ENCODE peak calls at places on chromosomes 11 and 22, in eight cellular contexts. One of them, this sample, is unnamed. For H3K36me3 and H3K27me3, the result is how much of the 10 kb centered on the place peaks cover.

GRCh38 chr11:65821107-65821506 is 12.7 kb upstream of the SNX32 start:
- DNase-seq in gastrocnemius medialis: no peak
- DNase-seq in GM23338: no peak
- DNase-seq in upper lobe of right lung: no peak
- DNase-seq in aorta: no peak
- DNase-seq in Peyer's patch: no peak
- DNase-seq in MM.1S: no peak
- DNase-seq in mesendoderm: no peak
- DNase-seq in this sample: no peak

GRCh38 chr11:55503449-55503848 is 50.8 kb upstream of the OR4C15 start:
- DNase-seq in gastrocnemius medialis: no peak
- DNase-seq in GM23338: peak
- DNase-seq in upper lobe of right lung: no peak
- DNase-seq in aorta: no peak
- DNase-seq in Peyer's patch: no peak
- DNase-seq in MM.1S: no peak
- DNase-seq in mesendoderm: no peak
- DNase-seq in this sample: no peak

GRCh38 chr11:9028591-9028990 is 24.8 kb upstream of the NRIP3 start:
- DNase-seq in gastrocnemius medialis: no peak
- DNase-seq in GM23338: no peak
- DNase-seq in upper lobe of right lung: no peak
- DNase-seq in aorta: no peak
- DNase-seq in Peyer's patch: no peak
- DNase-seq in MM.1S: no peak
- DNase-seq in mesendoderm: no peak
- DNase-seq in this sample: no peak

GRCh38 chr22:31148516-31148915 is 8.2 kb upstream of the PLA2G3 start:
- DNase-seq in gastrocnemius medialis: no peak
- DNase-seq in GM23338: no peak
- DNase-seq in upper lobe of right lung: peak
- DNase-seq in aorta: peak
- DNase-seq in Peyer's patch: no peak
- DNase-seq in MM.1S: no peak
- DNase-seq in mesendoderm: no peak
- DNase-seq in this sample: no peak

GRCh38 chr11:12802418-12803085 is 128.3 kb downstream of the TEAD1 start:
- DNase-seq in gastrocnemius medialis: no peak
- DNase-seq in GM23338: peak
- DNase-seq in upper lobe of right lung: peak
- DNase-seq in aorta: no peak
- DNase-seq in Peyer's patch: no peak
- DNase-seq in MM.1S: no peak
- DNase-seq in mesendoderm: peak
- DNase-seq in this sample: no peak

GRCh38 chr22:38681784-38682335 is at the start of gene TOMM22:
- DNase-seq in gastrocnemius medialis: peak
- DNase-seq in GM23338: peak
- DNase-seq in upper lobe of right lung: peak
- DNase-seq in aorta: peak
- DNase-seq in Peyer's patch: peak
- DNase-seq in MM.1S: peak
- DNase-seq in mesendoderm: peak
- DNase-seq in this sample: peak

GRCh38 chr11:18633256-18634139 is 644 bp downstream of the SPTY2D1 start:
- DNase-seq in gastrocnemius medialis: no peak
- DNase-seq in GM23338: peak
- DNase-seq in upper lobe of right lung: no peak
- DNase-seq in aorta: no peak
- DNase-seq in Peyer's patch: no peak
- DNase-seq in MM.1S: peak
- DNase-seq in mesendoderm: peak
- DNase-seq in this sample: no peak

GRCh38 chr11:94185387-94186084 is 56.9 kb downstream of the PANX1 start:
- DNase-seq in gastrocnemius medialis: no peak
- DNase-seq in GM23338: no peak
- DNase-seq in upper lobe of right lung: no peak
- DNase-seq in aorta: no peak
- DNase-seq in Peyer's patch: no peak
- DNase-seq in MM.1S: no peak
- DNase-seq in mesendoderm: no peak
- DNase-seq in this sample: no peak

GRCh38 chr22:24428751-24429410 is 1.5 kb downstream of the ADORA2A start:
- DNase-seq in gastrocnemius medialis: no peak
- DNase-seq in GM23338: no peak
- DNase-seq in upper lobe of right lung: no peak
- DNase-seq in aorta: peak
- DNase-seq in Peyer's patch: no peak
- DNase-seq in MM.1S: peak
- DNase-seq in mesendoderm: no peak
- DNase-seq in this sample: no peak

GRCh38 chr22:43642807-43643206 is 169.3 kb downstream of the EFCAB6 start:
- DNase-seq in gastrocnemius medialis: no peak
- DNase-seq in GM23338: no peak
- DNase-seq in upper lobe of right lung: no peak
- DNase-seq in aorta: no peak
- DNase-seq in Peyer's patch: no peak
- DNase-seq in MM.1S: no peak
- DNase-seq in mesendoderm: no peak
- DNase-seq in this sample: no peak

GRCh38 chr11:32312865-32313403 is 122.4 kb downstream of the WT1 start:
- DNase-seq in gastrocnemius medialis: no peak
- DNase-seq in GM23338: peak
- DNase-seq in upper lobe of right lung: no peak
- DNase-seq in aorta: no peak
- DNase-seq in Peyer's patch: no peak
- DNase-seq in MM.1S: peak
- DNase-seq in mesendoderm: peak
- DNase-seq in this sample: peak

GRCh38 chr11:116162541-116163230 is 610.1 kb downstream of the BUD13 start:
- DNase-seq in gastrocnemius medialis: no peak
- DNase-seq in GM23338: peak
- DNase-seq in upper lobe of right lung: no peak
- DNase-seq in aorta: no peak
- DNase-seq in Peyer's patch: no peak
- DNase-seq in MM.1S: no peak
- DNase-seq in mesendoderm: peak
- DNase-seq in this sample: peak

GRCh38 chr11:69430566-69430965 is 50.9 kb upstream of the LINC01488 start:
- DNase-seq in gastrocnemius medialis: no peak
- DNase-seq in GM23338: no peak
- DNase-seq in upper lobe of right lung: no peak
- DNase-seq in aorta: no peak
- DNase-seq in Peyer's patch: no peak
- DNase-seq in MM.1S: no peak
- DNase-seq in mesendoderm: no peak
- DNase-seq in this sample: no peak

GRCh38 chr11:71451596-71452353 is 1.2 kb upstream of the NADSYN1 start:
- DNase-seq in gastrocnemius medialis: no peak
- DNase-seq in GM23338: peak
- DNase-seq in upper lobe of right lung: no peak
- DNase-seq in aorta: peak
- DNase-seq in Peyer's patch: no peak
- DNase-seq in MM.1S: no peak
- DNase-seq in mesendoderm: peak
- DNase-seq in this sample: peak

GRCh38 chr22:35542157-35542971 is 1.7 kb downstream of the RASD2 start:
- DNase-seq in gastrocnemius medialis: no peak
- DNase-seq in GM23338: no peak
- DNase-seq in upper lobe of right lung: no peak
- DNase-seq in aorta: no peak
- DNase-seq in Peyer's patch: no peak
- DNase-seq in MM.1S: no peak
- DNase-seq in mesendoderm: no peak
- DNase-seq in this sample: no peak
- H3K4me3 ChIP-seq in gastrocnemius medialis: peak
- H3K4me3 ChIP-seq in GM23338: no peak
- H3K4me3 ChIP-seq in upper lobe of right lung: peak
- H3K4me3 ChIP-seq in aorta: no peak
- H3K4me3 ChIP-seq in Peyer's patch: peak
- H3K4me3 ChIP-seq in MM.1S: no peak
- H3K4me3 ChIP-seq in mesendoderm: no peak
- H3K4me3 ChIP-seq in this sample: no peak

DNA sequence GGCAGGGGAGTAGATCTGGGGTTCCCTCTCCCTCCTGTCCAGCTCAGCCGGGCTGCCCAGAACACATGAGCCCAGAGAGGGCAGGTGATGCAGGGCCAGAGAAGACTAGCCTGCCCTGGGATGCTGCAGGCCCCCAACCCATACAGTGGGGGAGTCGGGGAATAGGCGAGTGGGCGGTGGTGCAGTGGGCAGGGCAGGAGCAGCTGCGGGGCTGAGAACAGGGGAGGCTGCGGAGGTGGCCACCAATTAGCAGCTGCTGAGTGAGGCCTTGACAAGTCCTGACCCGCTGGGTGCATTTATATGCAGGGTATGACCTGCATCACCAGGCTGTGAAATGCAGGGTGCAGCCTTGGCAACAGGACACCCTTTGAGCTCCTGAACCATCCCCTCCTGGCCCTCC is 43.1 kb downstream of the NFAM1 start:
- DNase-seq in gastrocnemius medialis: no peak
- DNase-seq in GM23338: no peak
- DNase-seq in upper lobe of right lung: no peak
- DNase-seq in aorta: no peak
- DNase-seq in Peyer's patch: no peak
- DNase-seq in MM.1S: no peak
- DNase-seq in mesendoderm: no peak
- DNase-seq in this sample: peak
- H3K36me3 ChIP-seq in gastrocnemius medialis: under half
- H3K36me3 ChIP-seq in GM23338: under half
- H3K36me3 ChIP-seq in upper lobe of right lung: under half
- H3K36me3 ChIP-seq in aorta: under half
- H3K36me3 ChIP-seq in Peyer's patch: under half
- H3K36me3 ChIP-seq in MM.1S: under half
- H3K36me3 ChIP-seq in mesendoderm: under half
- H3K36me3 ChIP-seq in this sample: under half

GRCh38 chr11:120973501-120973900 is 50.4 kb upstream of the TBCEL start:
- DNase-seq in gastrocnemius medialis: no peak
- DNase-seq in GM23338: no peak
- DNase-seq in upper lobe of right lung: no peak
- DNase-seq in aorta: no peak
- DNase-seq in Peyer's patch: no peak
- DNase-seq in MM.1S: no peak
- DNase-seq in mesendoderm: no peak
- DNase-seq in this sample: no peak

GRCh38 chr11:120974980-120975379 is 48.9 kb upstream of the TBCEL start:
- DNase-seq in gastrocnemius medialis: no peak
- DNase-seq in GM23338: no peak
- DNase-seq in upper lobe of right lung: no peak
- DNase-seq in aorta: no peak
- DNase-seq in Peyer's patch: no peak
- DNase-seq in MM.1S: no peak
- DNase-seq in mesendoderm: peak
- DNase-seq in this sample: no peak

GRCh38 chr11:120977470-120977869 is 46.4 kb upstream of the TBCEL start:
- DNase-seq in gastrocnemius medialis: no peak
- DNase-seq in GM23338: no peak
- DNase-seq in upper lobe of right lung: no peak
- DNase-seq in aorta: no peak
- DNase-seq in Peyer's patch: no peak
- DNase-seq in MM.1S: no peak
- DNase-seq in mesendoderm: no peak
- DNase-seq in this sample: no peak

GRCh38 chr11:120974466-120974865 is 49.4 kb upstream of the TBCEL start:
- DNase-seq in gastrocnemius medialis: no peak
- DNase-seq in GM23338: no peak
- DNase-seq in upper lobe of right lung: no peak
- DNase-seq in aorta: no peak
- DNase-seq in Peyer's patch: no peak
- DNase-seq in MM.1S: no peak
- DNase-seq in mesendoderm: no peak
- DNase-seq in this sample: no peak

DNA sequence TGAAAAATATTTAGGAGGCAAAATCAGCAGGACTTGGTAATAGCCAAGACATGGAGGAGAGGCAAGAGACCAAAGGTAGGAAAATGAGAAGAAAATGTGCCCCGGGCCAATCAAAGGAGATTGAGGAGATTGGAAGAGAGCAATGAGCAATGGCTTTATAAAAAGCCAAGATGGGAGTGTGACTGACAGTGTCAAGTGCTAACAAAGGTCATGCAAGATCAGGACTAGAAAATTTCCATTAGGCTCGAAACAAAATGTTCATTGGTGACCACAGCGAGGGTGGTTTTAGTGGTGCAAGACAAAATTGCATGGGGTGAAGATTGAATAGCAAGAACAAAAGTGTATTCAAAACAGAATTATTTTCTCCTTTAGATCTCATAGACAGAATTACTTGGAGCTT is 45.2 kb upstream of the TBCEL start:
- DNase-seq in gastrocnemius medialis: no peak
- DNase-seq in GM23338: no peak
- DNase-seq in upper lobe of right lung: no peak
- DNase-seq in aorta: no peak
- DNase-seq in Peyer's patch: no peak
- DNase-seq in MM.1S: no peak
- DNase-seq in mesendoderm: no peak
- DNase-seq in this sample: no peak
- H3K27me3 ChIP-seq in gastrocnemius medialis: under half
- H3K27me3 ChIP-seq in GM23338: under half
- H3K27me3 ChIP-seq in upper lobe of right lung: under half
- H3K27me3 ChIP-seq in aorta: under half
- H3K27me3 ChIP-seq in Peyer's patch: under half
- H3K27me3 ChIP-seq in MM.1S: under half
- H3K27me3 ChIP-seq in mesendoderm: under half
- H3K27me3 ChIP-seq in this sample: under half

GRCh38 chr11:46918778-46919513 is 596 bp upstream of the LRP4 start:
- DNase-seq in gastrocnemius medialis: no peak
- DNase-seq in GM23338: peak
- DNase-seq in upper lobe of right lung: no peak
- DNase-seq in aorta: no peak
- DNase-seq in Peyer's patch: no peak
- DNase-seq in MM.1S: peak
- DNase-seq in mesendoderm: peak
- DNase-seq in this sample: peak
- H3K4me3 ChIP-seq in gastrocnemius medialis: peak
- H3K4me3 ChIP-seq in GM23338: peak
- H3K4me3 ChIP-seq in upper lobe of right lung: peak
- H3K4me3 ChIP-seq in aorta: peak
- H3K4me3 ChIP-seq in Peyer's patch: peak
- H3K4me3 ChIP-seq in MM.1S: peak
- H3K4me3 ChIP-seq in mesendoderm: peak
- H3K4me3 ChIP-seq in this sample: peak